ENCODE peak calls at places on chromosomes 13 and 19, in nine cellular contexts. One of them, this sample, is unnamed.
A peak's percentile ranks its signal among the peaks of the same experiment; 100 is the strongest.

GRCh38 chr19:43984687-43985000 is 656 bp downstream of the ZNF155 start:
- DNase-seq in tibial artery: peak; percentile 29
- DNase-seq in A549: no peak
- DNase-seq in stimulated activated CD8-positive, alpha-beta memory T cell treated with anti-CD3 and anti-CD28 coated beads, Interleukin-7, amount 100 ng/mL, for 48 hours: no peak
- DNase-seq in activated naive CD8-positive, alpha-beta T cell treated with anti-CD3 and anti-CD28 coated beads, Interleukin-2, amount 50 U/mL, for 24 hours: peak; percentile 5
- DNase-seq in progenitor cell of endocrine pancreas: no peak
- DNase-seq in RCC 7860: no peak
- DNase-seq in CD4-positive, alpha-beta T cell: no peak
- DNase-seq in GM12878: no peak
- DNase-seq in this sample: no peak

GRCh38 chr19:18733196-18733647 is 49.7 kb downstream of the CRTC1 start:
- DNase-seq in CD4-positive, alpha-beta T cell: no peak
- DNase-seq in progenitor cell of endocrine pancreas: no peak
- DNase-seq in stimulated activated CD8-positive, alpha-beta memory T cell treated with anti-CD3 and anti-CD28 coated beads, Interleukin-7, amount 100 ng/mL, for 48 hours: no peak
- DNase-seq in A549: no peak
- DNase-seq in GM12878: no peak
- DNase-seq in activated naive CD8-positive, alpha-beta T cell treated with anti-CD3 and anti-CD28 coated beads, Interleukin-2, amount 50 U/mL, for 24 hours: no peak
- DNase-seq in RCC 7860: no peak
- DNase-seq in tibial artery: no peak
- DNase-seq in this sample: no peak

GRCh38 chr13:25775986-25776385 is 275.8 kb downstream of the SHISA2 start:
- DNase-seq in activated naive CD8-positive, alpha-beta T cell treated with anti-CD3 and anti-CD28 coated beads, Interleukin-2, amount 50 U/mL, for 24 hours: no peak
- DNase-seq in GM12878: no peak
- DNase-seq in progenitor cell of endocrine pancreas: no peak
- DNase-seq in stimulated activated CD8-positive, alpha-beta memory T cell treated with anti-CD3 and anti-CD28 coated beads, Interleukin-7, amount 100 ng/mL, for 48 hours: no peak
- DNase-seq in RCC 7860: no peak
- DNase-seq in A549: no peak
- DNase-seq in CD4-positive, alpha-beta T cell: no peak
- DNase-seq in tibial artery: no peak
- DNase-seq in this sample: no peak

GRCh38 chr13:104318121-104318520 is 1251.9 kb upstream of the SLC10A2 start:
- DNase-seq in A549: no peak
- DNase-seq in RCC 7860: no peak
- DNase-seq in CD4-positive, alpha-beta T cell: no peak
- DNase-seq in activated naive CD8-positive, alpha-beta T cell treated with anti-CD3 and anti-CD28 coated beads, Interleukin-2, amount 50 U/mL, for 24 hours: no peak
- DNase-seq in GM12878: no peak
- DNase-seq in stimulated activated CD8-positive, alpha-beta memory T cell treated with anti-CD3 and anti-CD28 coated beads, Interleukin-7, amount 100 ng/mL, for 48 hours: no peak
- DNase-seq in progenitor cell of endocrine pancreas: no peak
- DNase-seq in tibial artery: no peak
- DNase-seq in this sample: no peak

GRCh38 chr13:39875583-39875982 is 220.1 kb downstream of the COG6 start:
- DNase-seq in activated naive CD8-positive, alpha-beta T cell treated with anti-CD3 and anti-CD28 coated beads, Interleukin-2, amount 50 U/mL, for 24 hours: no peak
- DNase-seq in GM12878: no peak
- DNase-seq in stimulated activated CD8-positive, alpha-beta memory T cell treated with anti-CD3 and anti-CD28 coated beads, Interleukin-7, amount 100 ng/mL, for 48 hours: no peak
- DNase-seq in RCC 7860: peak; percentile 36
- DNase-seq in tibial artery: no peak
- DNase-seq in CD4-positive, alpha-beta T cell: no peak
- DNase-seq in A549: no peak
- DNase-seq in progenitor cell of endocrine pancreas: no peak
- DNase-seq in this sample: no peak

GRCh38 chr19:4229179-4229931 is at the start of gene EBI3:
- DNase-seq in activated naive CD8-positive, alpha-beta T cell treated with anti-CD3 and anti-CD28 coated beads, Interleukin-2, amount 50 U/mL, for 24 hours: peak; percentile 77
- DNase-seq in tibial artery: peak; percentile 27
- DNase-seq in stimulated activated CD8-positive, alpha-beta memory T cell treated with anti-CD3 and anti-CD28 coated beads, Interleukin-7, amount 100 ng/mL, for 48 hours: peak; percentile 59
- DNase-seq in RCC 7860: peak; percentile 54
- DNase-seq in progenitor cell of endocrine pancreas: peak; percentile 26
- DNase-seq in A549: no peak
- DNase-seq in GM12878: peak; percentile 88
- DNase-seq in CD4-positive, alpha-beta T cell: no peak
- DNase-seq in this sample: no peak

GRCh38 chr13:23723463-23723862 is 153.3 kb downstream of the TNFRSF19 start:
- DNase-seq in tibial artery: no peak
- DNase-seq in A549: no peak
- DNase-seq in CD4-positive, alpha-beta T cell: no peak
- DNase-seq in stimulated activated CD8-positive, alpha-beta memory T cell treated with anti-CD3 and anti-CD28 coated beads, Interleukin-7, amount 100 ng/mL, for 48 hours: no peak
- DNase-seq in activated naive CD8-positive, alpha-beta T cell treated with anti-CD3 and anti-CD28 coated beads, Interleukin-2, amount 50 U/mL, for 24 hours: no peak
- DNase-seq in RCC 7860: no peak
- DNase-seq in progenitor cell of endocrine pancreas: no peak
- DNase-seq in GM12878: no peak
- DNase-seq in this sample: no peak

GRCh38 chr19:49875801-49876421 is 1.2 kb downstream of the AKT1S1 start:
- DNase-seq in GM12878: no peak
- DNase-seq in activated naive CD8-positive, alpha-beta T cell treated with anti-CD3 and anti-CD28 coated beads, Interleukin-2, amount 50 U/mL, for 24 hours: peak; percentile 70
- DNase-seq in RCC 7860: no peak
- DNase-seq in tibial artery: peak; percentile 63
- DNase-seq in progenitor cell of endocrine pancreas: peak; percentile 41
- DNase-seq in stimulated activated CD8-positive, alpha-beta memory T cell treated with anti-CD3 and anti-CD28 coated beads, Interleukin-7, amount 100 ng/mL, for 48 hours: no peak
- DNase-seq in A549: peak; percentile 79
- DNase-seq in CD4-positive, alpha-beta T cell: peak; percentile 43
- DNase-seq in this sample: no peak

GRCh38 chr13:95509521-95510315 is 42.8 kb upstream of the CLDN10 start:
- DNase-seq in activated naive CD8-positive, alpha-beta T cell treated with anti-CD3 and anti-CD28 coated beads, Interleukin-2, amount 50 U/mL, for 24 hours: no peak
- DNase-seq in GM12878: no peak
- DNase-seq in stimulated activated CD8-positive, alpha-beta memory T cell treated with anti-CD3 and anti-CD28 coated beads, Interleukin-7, amount 100 ng/mL, for 48 hours: no peak
- DNase-seq in RCC 7860: peak; percentile 48
- DNase-seq in CD4-positive, alpha-beta T cell: no peak
- DNase-seq in A549: no peak
- DNase-seq in progenitor cell of endocrine pancreas: no peak
- DNase-seq in tibial artery: no peak
- DNase-seq in this sample: no peak

GRCh38 chr13:105665284-105665683 is 870.2 kb downstream of the EFNB2 start:
- DNase-seq in progenitor cell of endocrine pancreas: no peak
- DNase-seq in activated naive CD8-positive, alpha-beta T cell treated with anti-CD3 and anti-CD28 coated beads, Interleukin-2, amount 50 U/mL, for 24 hours: no peak
- DNase-seq in A549: no peak
- DNase-seq in tibial artery: no peak
- DNase-seq in stimulated activated CD8-positive, alpha-beta memory T cell treated with anti-CD3 and anti-CD28 coated beads, Interleukin-7, amount 100 ng/mL, for 48 hours: no peak
- DNase-seq in CD4-positive, alpha-beta T cell: no peak
- DNase-seq in GM12878: no peak
- DNase-seq in RCC 7860: peak; percentile 67
- DNase-seq in this sample: no peak

GRCh38 chr19:6887326-6887725 is at the start of gene ADGRE1:
- DNase-seq in stimulated activated CD8-positive, alpha-beta memory T cell treated with anti-CD3 and anti-CD28 coated beads, Interleukin-7, amount 100 ng/mL, for 48 hours: peak; percentile 14
- DNase-seq in tibial artery: no peak
- DNase-seq in RCC 7860: no peak
- DNase-seq in progenitor cell of endocrine pancreas: no peak
- DNase-seq in CD4-positive, alpha-beta T cell: no peak
- DNase-seq in GM12878: no peak
- DNase-seq in activated naive CD8-positive, alpha-beta T cell treated with anti-CD3 and anti-CD28 coated beads, Interleukin-2, amount 50 U/mL, for 24 hours: no peak
- DNase-seq in A549: no peak
- DNase-seq in this sample: no peak

GRCh38 chr13:110869805-110870706 is 44.8 kb downstream of the ANKRD10 start:
- DNase-seq in tibial artery: peak; percentile 96
- DNase-seq in activated naive CD8-positive, alpha-beta T cell treated with anti-CD3 and anti-CD28 coated beads, Interleukin-2, amount 50 U/mL, for 24 hours: peak; percentile 28
- DNase-seq in RCC 7860: peak; percentile 99
- DNase-seq in CD4-positive, alpha-beta T cell: no peak
- DNase-seq in progenitor cell of endocrine pancreas: no peak
- DNase-seq in stimulated activated CD8-positive, alpha-beta memory T cell treated with anti-CD3 and anti-CD28 coated beads, Interleukin-7, amount 100 ng/mL, for 48 hours: no peak
- DNase-seq in A549: peak; percentile 90
- DNase-seq in GM12878: no peak
- DNase-seq in this sample: peak; percentile 99

GRCh38 chr13:114104626-114105350 is 27.6 kb downstream of the RASA3 start:
- DNase-seq in GM12878: no peak
- DNase-seq in activated naive CD8-positive, alpha-beta T cell treated with anti-CD3 and anti-CD28 coated beads, Interleukin-2, amount 50 U/mL, for 24 hours: no peak
- DNase-seq in tibial artery: peak; percentile 16
- DNase-seq in RCC 7860: no peak
- DNase-seq in CD4-positive, alpha-beta T cell: no peak
- DNase-seq in stimulated activated CD8-positive, alpha-beta memory T cell treated with anti-CD3 and anti-CD28 coated beads, Interleukin-7, amount 100 ng/mL, for 48 hours: no peak
- DNase-seq in A549: no peak
- DNase-seq in progenitor cell of endocrine pancreas: no peak
- DNase-seq in this sample: peak; percentile 47

GRCh38 chr19:39109641-39110040 is 15.9 kb upstream of the PAK4 start:
- DNase-seq in progenitor cell of endocrine pancreas: no peak
- DNase-seq in RCC 7860: no peak
- DNase-seq in A549: no peak
- DNase-seq in activated naive CD8-positive, alpha-beta T cell treated with anti-CD3 and anti-CD28 coated beads, Interleukin-2, amount 50 U/mL, for 24 hours: no peak
- DNase-seq in stimulated activated CD8-positive, alpha-beta memory T cell treated with anti-CD3 and anti-CD28 coated beads, Interleukin-7, amount 100 ng/mL, for 48 hours: no peak
- DNase-seq in GM12878: no peak
- DNase-seq in tibial artery: no peak
- DNase-seq in CD4-positive, alpha-beta T cell: no peak
- DNase-seq in this sample: no peak

GRCh38 chr19:51016798-51017683 is 2.5 kb downstream of the KLK10 start:
- DNase-seq in A549: peak; percentile 98
- DNase-seq in stimulated activated CD8-positive, alpha-beta memory T cell treated with anti-CD3 and anti-CD28 coated beads, Interleukin-7, amount 100 ng/mL, for 48 hours: peak; percentile 36
- DNase-seq in CD4-positive, alpha-beta T cell: peak; percentile 16
- DNase-seq in RCC 7860: no peak
- DNase-seq in tibial artery: no peak
- DNase-seq in progenitor cell of endocrine pancreas: peak; percentile 47
- DNase-seq in activated naive CD8-positive, alpha-beta T cell treated with anti-CD3 and anti-CD28 coated beads, Interleukin-2, amount 50 U/mL, for 24 hours: peak; percentile 70
- DNase-seq in GM12878: no peak
- DNase-seq in this sample: peak; percentile 67

GRCh38 chr13:40116008-40116407 is 460.5 kb downstream of the COG6 start:
- DNase-seq in A549: peak; percentile 60
- DNase-seq in GM12878: peak; percentile 48
- DNase-seq in activated naive CD8-positive, alpha-beta T cell treated with anti-CD3 and anti-CD28 coated beads, Interleukin-2, amount 50 U/mL, for 24 hours: peak; percentile 29
- DNase-seq in progenitor cell of endocrine pancreas: no peak
- DNase-seq in CD4-positive, alpha-beta T cell: no peak
- DNase-seq in tibial artery: no peak
- DNase-seq in stimulated activated CD8-positive, alpha-beta memory T cell treated with anti-CD3 and anti-CD28 coated beads, Interleukin-7, amount 100 ng/mL, for 48 hours: peak; percentile 39
- DNase-seq in RCC 7860: peak; percentile 53
- DNase-seq in this sample: peak; percentile 86

GRCh38 chr19:19009951-19010350 is 23.4 kb downstream of the SUGP2 start:
- DNase-seq in progenitor cell of endocrine pancreas: no peak
- DNase-seq in tibial artery: no peak
- DNase-seq in GM12878: no peak
- DNase-seq in A549: no peak
- DNase-seq in activated naive CD8-positive, alpha-beta T cell treated with anti-CD3 and anti-CD28 coated beads, Interleukin-2, amount 50 U/mL, for 24 hours: no peak
- DNase-seq in CD4-positive, alpha-beta T cell: no peak
- DNase-seq in RCC 7860: no peak
- DNase-seq in stimulated activated CD8-positive, alpha-beta memory T cell treated with anti-CD3 and anti-CD28 coated beads, Interleukin-7, amount 100 ng/mL, for 48 hours: no peak
- DNase-seq in this sample: no peak

GRCh38 chr13:31351376-31351775 is 151.6 kb downstream of the B3GLCT start:
- DNase-seq in GM12878: no peak
- DNase-seq in progenitor cell of endocrine pancreas: no peak
- DNase-seq in stimulated activated CD8-positive, alpha-beta memory T cell treated with anti-CD3 and anti-CD28 coated beads, Interleukin-7, amount 100 ng/mL, for 48 hours: no peak
- DNase-seq in activated naive CD8-positive, alpha-beta T cell treated with anti-CD3 and anti-CD28 coated beads, Interleukin-2, amount 50 U/mL, for 24 hours: no peak
- DNase-seq in RCC 7860: no peak
- DNase-seq in A549: no peak
- DNase-seq in tibial artery: no peak
- DNase-seq in CD4-positive, alpha-beta T cell: no peak
- DNase-seq in this sample: no peak

GRCh38 chr13:101473458-101473857 is 21.0 kb downstream of the ITGBL1 start:
- DNase-seq in tibial artery: peak; percentile 62
- DNase-seq in RCC 7860: peak; percentile 4
- DNase-seq in progenitor cell of endocrine pancreas: no peak
- DNase-seq in GM12878: no peak
- DNase-seq in CD4-positive, alpha-beta T cell: no peak
- DNase-seq in activated naive CD8-positive, alpha-beta T cell treated with anti-CD3 and anti-CD28 coated beads, Interleukin-2, amount 50 U/mL, for 24 hours: no peak
- DNase-seq in stimulated activated CD8-positive, alpha-beta memory T cell treated with anti-CD3 and anti-CD28 coated beads, Interleukin-7, amount 100 ng/mL, for 48 hours: no peak
- DNase-seq in A549: no peak
- DNase-seq in this sample: no peak

GRCh38 chr13:80454245-80454644 is 113.3 kb upstream of the SPRY2 start:
- DNase-seq in A549: no peak
- DNase-seq in stimulated activated CD8-positive, alpha-beta memory T cell treated with anti-CD3 and anti-CD28 coated beads, Interleukin-7, amount 100 ng/mL, for 48 hours: no peak
- DNase-seq in progenitor cell of endocrine pancreas: no peak
- DNase-seq in tibial artery: no peak
- DNase-seq in activated naive CD8-positive, alpha-beta T cell treated with anti-CD3 and anti-CD28 coated beads, Interleukin-2, amount 50 U/mL, for 24 hours: no peak
- DNase-seq in CD4-positive, alpha-beta T cell: no peak
- DNase-seq in RCC 7860: no peak
- DNase-seq in GM12878: peak; percentile 34
- DNase-seq in this sample: no peak

GRCh38 chr19:49439841-49440240 is 1.5 kb downstream of the SLC17A7 start:
- DNase-seq in A549: no peak
- DNase-seq in GM12878: no peak
- DNase-seq in activated naive CD8-positive, alpha-beta T cell treated with anti-CD3 and anti-CD28 coated beads, Interleukin-2, amount 50 U/mL, for 24 hours: no peak
- DNase-seq in progenitor cell of endocrine pancreas: no peak
- DNase-seq in stimulated activated CD8-positive, alpha-beta memory T cell treated with anti-CD3 and anti-CD28 coated beads, Interleukin-7, amount 100 ng/mL, for 48 hours: no peak
- DNase-seq in tibial artery: no peak
- DNase-seq in CD4-positive, alpha-beta T cell: no peak
- DNase-seq in RCC 7860: no peak
- DNase-seq in this sample: no peak

GRCh38 chr13:54875111-54875510 is 1846.5 kb downstream of the OLFM4 start:
- DNase-seq in tibial artery: no peak
- DNase-seq in CD4-positive, alpha-beta T cell: no peak
- DNase-seq in GM12878: no peak
- DNase-seq in RCC 7860: no peak
- DNase-seq in A549: no peak
- DNase-seq in stimulated activated CD8-positive, alpha-beta memory T cell treated with anti-CD3 and anti-CD28 coated beads, Interleukin-7, amount 100 ng/mL, for 48 hours: no peak
- DNase-seq in progenitor cell of endocrine pancreas: no peak
- DNase-seq in activated naive CD8-positive, alpha-beta T cell treated with anti-CD3 and anti-CD28 coated beads, Interleukin-2, amount 50 U/mL, for 24 hours: no peak
- DNase-seq in this sample: no peak

GRCh38 chr19:55464669-55465068 is at the start of gene C19orf85:
- DNase-seq in A549: no peak
- DNase-seq in tibial artery: no peak
- DNase-seq in progenitor cell of endocrine pancreas: no peak
- DNase-seq in CD4-positive, alpha-beta T cell: no peak
- DNase-seq in stimulated activated CD8-positive, alpha-beta memory T cell treated with anti-CD3 and anti-CD28 coated beads, Interleukin-7, amount 100 ng/mL, for 48 hours: no peak
- DNase-seq in RCC 7860: no peak
- DNase-seq in activated naive CD8-positive, alpha-beta T cell treated with anti-CD3 and anti-CD28 coated beads, Interleukin-2, amount 50 U/mL, for 24 hours: no peak
- DNase-seq in GM12878: no peak
- DNase-seq in this sample: no peak

This sample was measured in right atrium auricular region.